ENCODE peak calls at places on chromosomes 6 and 20, in eight cellular contexts. One of them, this sample, is unnamed.

GRCh38 chr6:168305091-168305749 is 14.4 kb downstream of the DACT2 start:
- DNase-seq in lower lobe of right lung: no peak
- DNase-seq in endothelial cell: no peak
- DNase-seq in BJ: no peak
- DNase-seq in choroid plexus epithelial cell: no peak
- DNase-seq in kidney epithelial cell: no peak
- DNase-seq in neural crest cell: no peak
- DNase-seq in endothelial cell of umbilical vein: no peak
- DNase-seq in this sample: no peak

GRCh38 chr20:33793011-33793931 is 17.9 kb upstream of the CHMP4B start:
- DNase-seq in lower lobe of right lung: no peak
- DNase-seq in choroid plexus epithelial cell: no peak
- DNase-seq in kidney epithelial cell: no peak
- DNase-seq in endothelial cell: no peak
- DNase-seq in neural crest cell: no peak
- DNase-seq in BJ: no peak
- DNase-seq in endothelial cell of umbilical vein: peak; percentile 74
- DNase-seq in this sample: no peak

GRCh38 chr20:19786311-19786710 is 28.3 kb downstream of the RIN2 start:
- DNase-seq in choroid plexus epithelial cell: peak; percentile 93
- DNase-seq in endothelial cell: no peak
- DNase-seq in kidney epithelial cell: peak; percentile 90
- DNase-seq in endothelial cell of umbilical vein: peak; percentile 91
- DNase-seq in BJ: peak; percentile 87
- DNase-seq in neural crest cell: no peak
- DNase-seq in lower lobe of right lung: no peak
- DNase-seq in this sample: peak; percentile 82

GRCh38 chr20:44702776-44703175 is 12.4 kb upstream of the CCN5 start:
- DNase-seq in endothelial cell of umbilical vein: peak; percentile 94
- DNase-seq in neural crest cell: no peak
- DNase-seq in lower lobe of right lung: peak; percentile 73
- DNase-seq in BJ: peak; percentile 57
- DNase-seq in choroid plexus epithelial cell: peak; percentile 98
- DNase-seq in endothelial cell: no peak
- DNase-seq in kidney epithelial cell: no peak
- DNase-seq in this sample: no peak

GRCh38 chr6:125526007-125526720 is 223.3 kb upstream of the HEY2 start:
- DNase-seq in neural crest cell: no peak
- DNase-seq in endothelial cell: no peak
- DNase-seq in endothelial cell of umbilical vein: no peak
- DNase-seq in BJ: no peak
- DNase-seq in kidney epithelial cell: no peak
- DNase-seq in choroid plexus epithelial cell: no peak
- DNase-seq in lower lobe of right lung: no peak
- DNase-seq in this sample: no peak

GRCh38 chr20:22027423-22027822 is 322.0 kb downstream of the PAX1 start:
- DNase-seq in choroid plexus epithelial cell: no peak
- DNase-seq in endothelial cell: no peak
- DNase-seq in lower lobe of right lung: no peak
- DNase-seq in endothelial cell of umbilical vein: no peak
- DNase-seq in kidney epithelial cell: no peak
- DNase-seq in BJ: no peak
- DNase-seq in neural crest cell: no peak
- DNase-seq in this sample: no peak

GRCh38 chr6:163085426-163085825 is 329.1 kb upstream of the QKI start:
- DNase-seq in neural crest cell: no peak
- DNase-seq in lower lobe of right lung: no peak
- DNase-seq in endothelial cell of umbilical vein: no peak
- DNase-seq in BJ: no peak
- DNase-seq in choroid plexus epithelial cell: no peak
- DNase-seq in endothelial cell: no peak
- DNase-seq in kidney epithelial cell: no peak
- DNase-seq in this sample: no peak

GRCh38 chr6:51513891-51514290 is 573.5 kb downstream of the PKHD1 start:
- DNase-seq in endothelial cell of umbilical vein: no peak
- DNase-seq in kidney epithelial cell: peak; percentile 68
- DNase-seq in endothelial cell: no peak
- DNase-seq in lower lobe of right lung: no peak
- DNase-seq in neural crest cell: no peak
- DNase-seq in BJ: no peak
- DNase-seq in choroid plexus epithelial cell: no peak
- DNase-seq in this sample: peak; percentile 53

GRCh38 chr20:45248609-45249008 is 5.8 kb downstream of the SLPI start:
- DNase-seq in lower lobe of right lung: no peak
- DNase-seq in endothelial cell of umbilical vein: no peak
- DNase-seq in neural crest cell: no peak
- DNase-seq in choroid plexus epithelial cell: no peak
- DNase-seq in endothelial cell: no peak
- DNase-seq in kidney epithelial cell: no peak
- DNase-seq in BJ: no peak
- DNase-seq in this sample: no peak

GRCh38 chr20:64109831-64110391 is 2.5 kb upstream of the NPBWR2 start:
- DNase-seq in endothelial cell: no peak
- DNase-seq in endothelial cell of umbilical vein: no peak
- DNase-seq in BJ: no peak
- DNase-seq in neural crest cell: no peak
- DNase-seq in lower lobe of right lung: peak; percentile 20
- DNase-seq in choroid plexus epithelial cell: no peak
- DNase-seq in kidney epithelial cell: no peak
- DNase-seq in this sample: no peak

GRCh38 chr20:3313681-3314080 is 74.7 kb upstream of the SLC4A11 start:
- DNase-seq in neural crest cell: no peak
- DNase-seq in BJ: no peak
- DNase-seq in choroid plexus epithelial cell: peak; percentile 17
- DNase-seq in lower lobe of right lung: no peak
- DNase-seq in kidney epithelial cell: no peak
- DNase-seq in endothelial cell: no peak
- DNase-seq in endothelial cell of umbilical vein: peak; percentile 9
- DNase-seq in this sample: no peak

GRCh38 chr20:58028123-58028522 is 200.3 kb downstream of the ANKRD60 start:
- DNase-seq in neural crest cell: no peak
- DNase-seq in lower lobe of right lung: no peak
- DNase-seq in endothelial cell: no peak
- DNase-seq in choroid plexus epithelial cell: no peak
- DNase-seq in kidney epithelial cell: no peak
- DNase-seq in BJ: no peak
- DNase-seq in endothelial cell of umbilical vein: no peak
- DNase-seq in this sample: no peak

GRCh38 chr6:26568601-26569432 is 27.9 kb upstream of the ABT1 start:
- DNase-seq in endothelial cell of umbilical vein: peak; percentile 97
- DNase-seq in neural crest cell: peak; percentile 98
- DNase-seq in lower lobe of right lung: peak; percentile 86
- DNase-seq in choroid plexus epithelial cell: peak; percentile 96
- DNase-seq in BJ: peak; percentile 70
- DNase-seq in endothelial cell: peak; percentile 96
- DNase-seq in kidney epithelial cell: peak; percentile 70
- DNase-seq in this sample: peak; percentile 68

GRCh38 chr6:74273541-74273940 is 577.5 kb downstream of the CD109 start:
- DNase-seq in neural crest cell: no peak
- DNase-seq in kidney epithelial cell: no peak
- DNase-seq in BJ: no peak
- DNase-seq in lower lobe of right lung: no peak
- DNase-seq in endothelial cell of umbilical vein: no peak
- DNase-seq in endothelial cell: no peak
- DNase-seq in choroid plexus epithelial cell: no peak
- DNase-seq in this sample: no peak

GRCh38 chr6:99178168-99178567 is 171.3 kb downstream of the FAXC start:
- DNase-seq in choroid plexus epithelial cell: no peak
- DNase-seq in neural crest cell: no peak
- DNase-seq in BJ: no peak
- DNase-seq in lower lobe of right lung: no peak
- DNase-seq in endothelial cell of umbilical vein: no peak
- DNase-seq in kidney epithelial cell: no peak
- DNase-seq in endothelial cell: no peak
- DNase-seq in this sample: no peak

GRCh38 chr20:50049442-50050026 is 63.4 kb downstream of the UBE2V1 start:
- DNase-seq in choroid plexus epithelial cell: no peak
- DNase-seq in kidney epithelial cell: no peak
- DNase-seq in BJ: no peak
- DNase-seq in endothelial cell: no peak
- DNase-seq in lower lobe of right lung: no peak
- DNase-seq in endothelial cell of umbilical vein: no peak
- DNase-seq in neural crest cell: no peak
- DNase-seq in this sample: no peak

GRCh38 chr20:63002511-63002910 is 4.3 kb downstream of the BHLHE23 start:
- DNase-seq in endothelial cell: no peak
- DNase-seq in choroid plexus epithelial cell: no peak
- DNase-seq in lower lobe of right lung: no peak
- DNase-seq in endothelial cell of umbilical vein: no peak
- DNase-seq in BJ: no peak
- DNase-seq in kidney epithelial cell: no peak
- DNase-seq in neural crest cell: no peak
- DNase-seq in this sample: no peak

GRCh38 chr6:6661684-6662083 is 73.2 kb downstream of the LY86 start:
- DNase-seq in neural crest cell: no peak
- DNase-seq in choroid plexus epithelial cell: peak; percentile 54
- DNase-seq in BJ: no peak
- DNase-seq in lower lobe of right lung: no peak
- DNase-seq in kidney epithelial cell: no peak
- DNase-seq in endothelial cell: no peak
- DNase-seq in endothelial cell of umbilical vein: peak; percentile 55
- DNase-seq in this sample: no peak

GRCh38 chr6:129748212-129748900 is 38.4 kb upstream of the ARHGAP18 start:
- DNase-seq in endothelial cell: no peak
- DNase-seq in lower lobe of right lung: no peak
- DNase-seq in endothelial cell of umbilical vein: peak; percentile 28
- DNase-seq in neural crest cell: no peak
- DNase-seq in choroid plexus epithelial cell: peak; percentile 89
- DNase-seq in BJ: no peak
- DNase-seq in kidney epithelial cell: peak; percentile 39
- DNase-seq in this sample: no peak

GRCh38 chr20:24782801-24783630 is 166.1 kb upstream of the CST7 start:
- DNase-seq in endothelial cell of umbilical vein: no peak
- DNase-seq in choroid plexus epithelial cell: peak; percentile 28
- DNase-seq in lower lobe of right lung: peak; percentile 29
- DNase-seq in endothelial cell: peak; percentile 49
- DNase-seq in BJ: no peak
- DNase-seq in neural crest cell: no peak
- DNase-seq in kidney epithelial cell: no peak
- DNase-seq in this sample: no peak

GRCh38 chr6:2103644-2104523 is 141.5 kb downstream of the GMDS start:
- DNase-seq in lower lobe of right lung: no peak
- DNase-seq in endothelial cell: no peak
- DNase-seq in kidney epithelial cell: no peak
- DNase-seq in choroid plexus epithelial cell: peak; percentile 80
- DNase-seq in endothelial cell of umbilical vein: peak; percentile 84
- DNase-seq in neural crest cell: no peak
- DNase-seq in BJ: peak; percentile 3
- DNase-seq in this sample: no peak
- TF ChIP-seq CTCF in lower lobe of right lung: peak; percentile 48
- TF ChIP-seq CTCF in endothelial cell: peak; percentile 1
- TF ChIP-seq CTCF in kidney epithelial cell: peak; percentile 57
- TF ChIP-seq CTCF in choroid plexus epithelial cell: peak; percentile 63
- TF ChIP-seq CTCF in endothelial cell of umbilical vein: peak; percentile 37
- TF ChIP-seq CTCF in neural crest cell: peak; percentile 78
- TF ChIP-seq CTCF in BJ: peak; percentile 62
- TF ChIP-seq CTCF in this sample: peak; percentile 71

GRCh38 chr20:41245086-41245707 is 72.3 kb downstream of the ZHX3 start:
- DNase-seq in choroid plexus epithelial cell: peak; percentile 66
- DNase-seq in BJ: no peak
- DNase-seq in lower lobe of right lung: no peak
- DNase-seq in neural crest cell: no peak
- DNase-seq in endothelial cell: no peak
- DNase-seq in kidney epithelial cell: no peak
- DNase-seq in endothelial cell of umbilical vein: peak; percentile 52
- DNase-seq in this sample: no peak
- TF ChIP-seq CTCF in choroid plexus epithelial cell: peak; percentile 46
- TF ChIP-seq CTCF in BJ: no peak
- TF ChIP-seq CTCF in lower lobe of right lung: no peak
- TF ChIP-seq CTCF in neural crest cell: no peak
- TF ChIP-seq CTCF in endothelial cell: no peak
- TF ChIP-seq CTCF in kidney epithelial cell: peak; percentile 1
- TF ChIP-seq CTCF in endothelial cell of umbilical vein: no peak
- TF ChIP-seq CTCF in this sample: peak; percentile 14

DNA sequence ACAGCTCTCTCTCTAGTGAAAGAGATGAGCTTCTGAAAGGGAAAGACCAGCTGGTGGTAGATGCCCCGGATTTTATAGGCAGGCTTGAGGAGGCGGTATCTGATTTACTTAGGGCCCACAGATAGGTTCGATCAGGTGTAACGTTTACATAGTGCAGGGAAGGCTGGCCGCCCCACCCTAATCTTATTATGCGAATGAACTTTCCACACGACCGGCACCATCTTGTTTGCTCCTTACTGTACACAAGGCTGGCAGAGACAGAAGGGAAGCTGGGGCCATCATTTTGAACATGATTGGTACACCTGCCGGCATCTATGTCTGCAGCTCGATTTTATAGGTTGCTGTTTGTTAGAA is 212.0 kb upstream of the JARID2 start:
- DNase-seq in neural crest cell: no peak
- DNase-seq in kidney epithelial cell: no peak
- DNase-seq in endothelial cell of umbilical vein: no peak
- DNase-seq in choroid plexus epithelial cell: no peak
- DNase-seq in endothelial cell: no peak
- DNase-seq in lower lobe of right lung: no peak
- DNase-seq in BJ: no peak
- DNase-seq in this sample: no peak
- TF ChIP-seq CTCF in neural crest cell: no peak
- TF ChIP-seq CTCF in kidney epithelial cell: no peak
- TF ChIP-seq CTCF in endothelial cell of umbilical vein: no peak
- TF ChIP-seq CTCF in choroid plexus epithelial cell: no peak
- TF ChIP-seq CTCF in endothelial cell: no peak
- TF ChIP-seq CTCF in lower lobe of right lung: no peak
- TF ChIP-seq CTCF in BJ: no peak
- TF ChIP-seq CTCF in this sample: no peak

GRCh38 chr6:29424168-29424567 is 9.4 kb downstream of the OR12D1 start:
- DNase-seq in choroid plexus epithelial cell: no peak
- DNase-seq in endothelial cell: no peak
- DNase-seq in lower lobe of right lung: no peak
- DNase-seq in endothelial cell of umbilical vein: no peak
- DNase-seq in neural crest cell: no peak
- DNase-seq in BJ: no peak
- DNase-seq in kidney epithelial cell: no peak
- DNase-seq in this sample: no peak

GRCh38 chr6:29424575-29424974 is 9.8 kb downstream of the OR12D1 start:
- DNase-seq in BJ: no peak
- DNase-seq in choroid plexus epithelial cell: no peak
- DNase-seq in endothelial cell of umbilical vein: no peak
- DNase-seq in kidney epithelial cell: no peak
- DNase-seq in endothelial cell: no peak
- DNase-seq in lower lobe of right lung: no peak
- DNase-seq in neural crest cell: no peak
- DNase-seq in this sample: no peak

GRCh38 chr6:29425075-29425474 is 10.3 kb downstream of the OR12D1 start:
- DNase-seq in neural crest cell: no peak
- DNase-seq in BJ: no peak
- DNase-seq in endothelial cell: no peak
- DNase-seq in endothelial cell of umbilical vein: no peak
- DNase-seq in kidney epithelial cell: no peak
- DNase-seq in choroid plexus epithelial cell: no peak
- DNase-seq in lower lobe of right lung: no peak
- DNase-seq in this sample: no peak

DNA sequence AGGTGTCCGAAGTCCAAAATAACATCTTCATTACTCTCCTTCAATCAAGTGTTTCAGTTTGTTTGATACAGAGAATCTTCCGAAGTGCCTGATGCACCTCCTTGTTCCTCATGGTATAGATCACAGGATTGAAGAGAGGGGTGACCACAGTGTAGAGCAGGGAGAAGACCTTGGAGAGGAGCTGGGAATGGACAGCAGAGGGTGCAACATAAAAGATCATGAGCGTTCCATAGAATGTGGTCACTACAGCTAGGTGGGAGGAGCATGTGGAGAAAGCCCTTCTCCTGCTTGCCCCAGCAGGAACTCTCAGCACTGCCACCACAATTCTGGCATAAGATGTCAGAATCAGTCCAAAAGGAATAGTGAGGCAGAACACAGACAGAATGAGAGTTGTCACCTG is 11.9 kb downstream of the OR12D1 start:
- DNase-seq in kidney epithelial cell: no peak
- DNase-seq in lower lobe of right lung: no peak
- DNase-seq in BJ: no peak
- DNase-seq in endothelial cell: no peak
- DNase-seq in endothelial cell of umbilical vein: no peak
- DNase-seq in neural crest cell: no peak
- DNase-seq in choroid plexus epithelial cell: no peak
- DNase-seq in this sample: no peak
- TF ChIP-seq CTCF in kidney epithelial cell: no peak
- TF ChIP-seq CTCF in lower lobe of right lung: no peak
- TF ChIP-seq CTCF in BJ: no peak
- TF ChIP-seq CTCF in endothelial cell: no peak
- TF ChIP-seq CTCF in endothelial cell of umbilical vein: no peak
- TF ChIP-seq CTCF in neural crest cell: no peak
- TF ChIP-seq CTCF in choroid plexus epithelial cell: no peak
- TF ChIP-seq CTCF in this sample: no peak